ENCODE peak calls at places on chromosomes 16 and 17, in seven cellular contexts. B is brain microvascular endothelial cell; C is K562; J is upper lobe of right lung; A is AG04450; S is heart right ventricle; W is CD8-positive, alpha-beta T cell. O is an unnamed sample.

GRCh38 chr16:89093602-89094251 is at the start of gene ACSF3:
- DNase-seq in S (peak; percentile 51), A (no peak), J (peak; percentile 86), W (peak; percentile 86), B (peak; percentile 4), C (peak; percentile 92), O (no peak)

GRCh38 chr17:44775136-44775837 is 16.5 kb downstream of the ADAM11 start:
- DNase-seq in A (peak; percentile 93), W (peak; percentile 98), S (peak; percentile 97), B (peak; percentile 96), C (peak; percentile 98), J (no peak), O (peak; percentile 76)

GRCh38 chr17:6611231-6611630 is 29.3 kb downstream of the KIAA0753 start:
- DNase-seq in C (no peak), S (no peak), B (no peak), J (no peak), W (no peak), A (no peak), O (no peak)

GRCh38 chr17:45248132-45248936 is 13.6 kb downstream of the SPATA32 start:
- DNase-seq in B (no peak), J (peak; percentile 85), A (no peak), W (peak; percentile 89), S (no peak), C (peak; percentile 84), O (no peak)

GRCh38 chr17:81666092-81666341 is 388 bp downstream of the OXLD1 start:
- DNase-seq in J (no peak), A (no peak), W (no peak), C (no peak), B (peak; percentile 11), S (no peak), O (no peak)

GRCh38 chr17:16661217-16661616 is 7.6 kb upstream of the ZNF624 start:
- DNase-seq in C (no peak), S (no peak), J (no peak), W (no peak), B (no peak), A (no peak), O (no peak)

GRCh38 chr16:17470002-17470870 is 524 bp downstream of the XYLT1 start:
- DNase-seq in B (no peak), A (no peak), S (no peak), W (peak; percentile 67), J (no peak), C (peak; percentile 50), O (no peak)

GRCh38 chr16:69116911-69117310 is 11.5 kb downstream of the HAS3 start:
- DNase-seq in J (peak; percentile 21), A (no peak), S (no peak), B (no peak), W (no peak), C (no peak), O (no peak)

GRCh38 chr17:41390411-41390938 is 6.9 kb downstream of the KRT31 start:
- DNase-seq in S (no peak), C (no peak), A (no peak), J (no peak), B (no peak), W (no peak), O (no peak)

GRCh38 chr17:56021681-56022205 is 131.5 kb upstream of the ANKFN1 start:
- DNase-seq in A (no peak), C (no peak), S (no peak), J (no peak), B (no peak), W (no peak), O (no peak)

GRCh38 chr17:68512247-68512966 is at the start of gene PRKAR1A:
- DNase-seq in S (peak; percentile 96), A (peak; percentile 81), B (peak; percentile 91), J (peak; percentile 97), C (peak; percentile 94), W (peak; percentile 94), O (peak; percentile 59)
- TF ChIP-seq CTCF in S (peak; percentile 4), A (no peak), B (no peak), J (no peak), C (no peak), W (no peak), O (no peak)

GRCh38 chr16:4180511-4180910 is 61.4 kb downstream of the SRL start:
- DNase-seq in C (no peak), S (no peak), A (no peak), B (no peak), W (no peak), J (no peak), O (no peak)
- H3K4me3 ChIP-seq in C (no peak overlapping the region), S (no peak overlapping the region), A (no peak overlapping the region), B (no peak overlapping the region), W (no peak overlapping the region), J (no peak overlapping the region), O (no peak overlapping the region)

DNA sequence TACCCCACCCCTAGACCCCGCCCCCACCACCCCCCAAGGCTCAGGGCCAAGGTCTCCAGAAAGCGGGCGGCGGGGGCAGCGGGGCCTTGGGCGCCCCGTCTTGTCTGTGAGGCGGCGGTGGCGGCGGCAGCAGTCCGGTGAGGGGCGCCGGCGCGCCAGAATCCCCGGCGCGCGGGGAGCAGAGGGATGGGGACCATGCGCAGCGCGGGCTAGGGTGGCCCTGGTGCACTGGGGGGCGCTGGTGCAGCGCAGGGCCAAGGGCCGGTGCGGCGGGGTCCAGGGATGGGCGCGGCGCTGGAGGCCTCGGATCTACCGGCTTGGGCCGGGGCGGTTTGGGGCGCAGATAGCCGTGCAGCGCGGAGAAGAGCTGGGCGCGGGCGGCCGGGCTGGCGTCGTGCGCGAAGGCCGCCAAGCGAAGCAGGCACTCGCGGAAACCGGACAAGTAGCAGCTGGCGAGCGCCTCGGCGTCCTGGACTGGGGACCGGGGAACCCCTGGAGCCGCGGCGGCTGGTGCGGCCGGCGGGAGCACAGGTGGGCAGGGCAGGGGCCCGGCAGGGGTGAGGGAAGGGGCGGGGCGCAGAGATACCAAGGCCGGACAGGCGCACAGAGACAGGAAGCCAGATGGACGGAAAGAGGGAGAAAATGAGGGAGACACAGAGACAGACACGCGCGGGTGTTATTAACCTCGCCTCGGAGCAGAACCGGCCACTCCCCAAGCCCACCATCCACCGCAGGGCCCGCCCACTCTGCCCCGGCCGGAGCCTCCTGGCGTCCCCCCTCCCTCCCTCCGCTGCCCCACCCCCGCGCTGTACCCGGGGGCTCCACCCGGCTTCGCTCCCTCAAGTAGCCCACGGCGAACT is 2.1 kb downstream of the HES7 start:
- DNase-seq in C (peak; percentile 59), B (peak; percentile 47), W (peak; percentile 66), A (no peak), S (peak; percentile 45), J (no peak), O (no peak)
- TF ChIP-seq CTCF in C (peak; percentile 89), B (peak; percentile 46), W (peak; percentile 26), A (peak; percentile 43), S (peak; percentile 47), J (peak; percentile 33), O (peak; percentile 79)

GRCh38 chr17:8163978-8164814 is 1.4 kb upstream of the VAMP2 start:
- DNase-seq in A (no peak), B (no peak), W (peak; percentile 88), C (peak; percentile 78), J (peak; percentile 83), S (peak; percentile 90), O (no peak)

GRCh38 chr17:8166731-8167130 is 4.0 kb upstream of the VAMP2 start:
- DNase-seq in J (peak; percentile 44), S (no peak), A (no peak), B (no peak), W (no peak), C (no peak), O (no peak)

GRCh38 chr17:8162232-8162996 is at the start of gene VAMP2:
- DNase-seq in W (peak; percentile 91), A (no peak), B (no peak), S (peak; percentile 81), J (peak; percentile 93), C (peak; percentile 54), O (no peak)

GRCh38 chr17:8162997-8163977 is 539 bp upstream of the VAMP2 start:
- DNase-seq in J (peak; percentile 75), A (no peak), B (no peak), C (no peak), W (peak; percentile 65), S (no peak), O (no peak)

GRCh38 chr17:8164815-8165131 is 2.0 kb upstream of the VAMP2 start:
- DNase-seq in J (peak; percentile 51), W (peak; percentile 65), A (no peak), C (no peak), B (no peak), S (no peak), O (no peak)
- H3K4me3 ChIP-seq in J (peak overlapping the region; percentile 9), W (peak overlapping the region; percentile 68), A (no peak overlapping the region), C (no peak overlapping the region), B (no peak overlapping the region), S (peak overlapping the region; percentile 7), O (no peak overlapping the region)

DNA sequence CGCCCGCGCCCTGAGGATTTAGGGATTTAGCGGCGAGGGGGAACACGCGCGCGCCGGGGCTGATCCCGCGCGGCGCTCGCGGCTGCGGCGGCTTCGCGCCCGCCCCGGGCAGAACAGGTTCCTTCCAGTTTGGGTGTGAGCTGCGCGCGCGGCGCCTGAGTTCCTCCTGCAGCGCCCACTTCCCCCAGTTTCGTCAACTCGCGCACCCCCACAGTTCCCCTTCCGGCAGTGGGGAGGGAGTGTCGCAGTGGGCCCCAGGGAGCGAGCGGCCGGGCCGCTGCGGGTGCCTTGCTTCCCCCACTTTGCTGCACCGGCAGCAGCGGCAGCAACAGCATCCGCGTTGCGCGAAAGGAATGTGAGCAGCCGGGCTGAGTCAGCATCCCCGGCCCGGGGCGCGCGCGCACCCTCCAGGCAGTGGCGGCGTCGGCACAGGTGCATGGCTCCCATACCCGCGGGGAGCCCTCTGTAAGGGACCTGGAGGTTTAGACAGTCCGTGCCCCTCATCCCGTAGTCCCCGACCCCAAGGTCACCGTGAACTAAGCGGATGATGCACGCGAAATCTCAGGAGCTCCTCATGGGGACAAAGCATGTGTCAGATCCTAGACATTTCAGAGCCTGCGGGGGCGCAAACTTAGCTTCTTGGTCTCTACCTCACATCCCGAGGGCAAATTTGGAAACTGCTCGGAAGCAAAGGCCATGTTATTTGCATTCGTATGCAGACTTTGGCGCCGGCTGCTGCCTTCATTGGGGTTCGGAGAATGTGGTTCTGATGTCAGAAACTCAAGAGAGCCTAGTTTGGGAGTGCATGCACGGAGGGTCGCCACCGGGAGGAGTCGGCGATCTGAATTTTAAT is 767 bp downstream of the ARSG start:
- DNase-seq in J (peak; percentile 95), C (peak; percentile 74), S (peak; percentile 75), W (peak; percentile 97), B (peak; percentile 51), A (no peak), O (no peak)
- TF ChIP-seq CTCF in J (no peak), C (no peak), S (no peak), W (no peak), B (peak; percentile 28), A (no peak), O (no peak)

DNA sequence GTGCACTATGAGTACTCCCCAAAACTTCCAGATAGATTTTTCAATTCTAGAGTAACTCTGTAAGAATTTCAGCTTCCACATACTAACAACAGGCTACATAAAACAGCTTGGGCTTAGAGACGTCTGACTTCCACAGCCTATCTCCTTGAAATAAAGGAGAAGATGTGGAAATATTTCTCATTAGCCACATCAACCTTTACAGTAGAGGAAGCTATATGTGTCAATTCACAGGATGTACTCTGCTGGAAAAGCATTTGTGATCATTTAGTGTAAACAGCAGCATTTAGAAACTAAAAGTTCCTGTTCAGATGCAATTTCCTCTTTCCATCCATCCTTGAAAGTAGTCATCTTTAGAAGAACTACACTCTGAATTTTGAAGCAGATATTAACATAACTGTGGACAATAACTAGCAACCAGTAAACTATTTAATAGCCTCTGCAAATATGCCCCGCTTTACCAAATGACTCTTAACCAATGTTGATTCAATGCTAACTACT is 46.2 kb downstream of the XPO6 start:
- DNase-seq in S (no peak), J (no peak), B (no peak), C (no peak), A (no peak), W (no peak), O (no peak)
- H3K4me3 ChIP-seq in S (no peak overlapping the region), J (no peak overlapping the region), B (no peak overlapping the region), C (no peak overlapping the region), A (no peak overlapping the region), W (no peak overlapping the region), O (no peak overlapping the region)

O was measured in AG04449.